ENCODE peak calls at places on chromosomes 1 and 21, in six cellular contexts. A is BJ, C is endothelial cell, V is tibial nerve, L is RWPE1, E is HFF-Myc. Z is an unnamed sample.

GRCh38 chr1:233935277-233935868 is 30.9 kb downstream of the SLC35F3 start:
- DNase-seq in C (no peak), A (no peak), E (no peak), V (no peak), L (no peak), Z (no peak)

GRCh38 chr1:248759644-248760043 is 4.1 kb upstream of the LYPD8 start:
- DNase-seq in E (no peak), V (no peak), L (no peak), A (no peak), C (no peak), Z (no peak)

GRCh38 chr1:86471296-86471695 is 2.6 kb downstream of the CLCA1 start:
- DNase-seq in L (no peak), E (no peak), C (no peak), V (no peak), A (no peak), Z (no peak)

GRCh38 chr1:63907051-63907450 is 133.2 kb downstream of the ROR1 start:
- DNase-seq in L (no peak), V (no peak), E (no peak), C (no peak), A (no peak), Z (no peak)

GRCh38 chr1:117573386-117574040 is 32.3 kb upstream of the TENT5C start:
- DNase-seq in V (no peak), A (no peak), E (no peak), C (no peak), L (no peak), Z (no peak)

GRCh38 chr1:57058652-57059501 is 93.1 kb upstream of the C8B start:
- DNase-seq in L (no peak), A (no peak), C (no peak), V (no peak), E (no peak), Z (no peak)

GRCh38 chr1:89279011-89279466 is 6.4 kb upstream of the GBP5 start:
- DNase-seq in E (no peak), L (no peak), C (no peak), V (no peak), A (no peak), Z (no peak)

GRCh38 chr21:46455575-46456385 is 2.9 kb upstream of the DIP2A start:
- DNase-seq in V (no peak), C (no peak), A (no peak), L (peak; percentile 33), E (no peak), Z (no peak)

GRCh38 chr1:28926629-28927441 is 12.5 kb downstream of the EPB41 start:
- DNase-seq in L (no peak), A (no peak), E (no peak), C (no peak), V (no peak), Z (no peak)

GRCh38 chr1:210448293-210448892 is 119.7 kb downstream of the HHAT start:
- DNase-seq in L (peak; percentile 47), A (no peak), C (peak; percentile 47), V (no peak), E (peak; percentile 37), Z (peak; percentile 15)

GRCh38 chr1:36687312-36687711 is 204.6 kb upstream of the CSF3R start:
- DNase-seq in L (no peak), E (no peak), V (no peak), A (no peak), C (no peak), Z (no peak)

GRCh38 chr1:55255901-55256300 is 40.7 kb upstream of the USP24 start:
- DNase-seq in V (no peak), E (no peak), L (no peak), A (no peak), C (no peak), Z (no peak)

GRCh38 chr1:226353698-226354525 is 44.9 kb upstream of the LIN9 start:
- DNase-seq in C (no peak), V (no peak), E (no peak), A (no peak), L (no peak), Z (no peak)

GRCh38 chr1:38833146-38833545 is 26.4 kb downstream of the RRAGC start:
- DNase-seq in C (no peak), L (no peak), A (no peak), V (no peak), E (no peak), Z (no peak)

GRCh38 chr1:44408181-44409018 is 3.3 kb downstream of the RNF220 start:
- DNase-seq in L (no peak), E (no peak), A (no peak), V (no peak), C (peak; percentile 51), Z (peak; percentile 39)

GRCh38 chr1:224213438-224214119 is 30.5 kb downstream of the DEGS1 start:
- DNase-seq in L (no peak), V (no peak), E (no peak), C (no peak), A (no peak), Z (no peak)

GRCh38 chr1:191671236-191671635 is 487.0 kb upstream of the RGS18 start:
- DNase-seq in E (no peak), A (no peak), V (no peak), L (no peak), C (no peak), Z (no peak)

GRCh38 chr1:44200336-44200735 is 12.9 kb upstream of the DMAP1 start:
- DNase-seq in L (no peak), E (no peak), A (no peak), V (no peak), C (no peak), Z (no peak)

GRCh38 chr1:205989786-205990185 is 13.4 kb downstream of the RAB7B start:
- DNase-seq in V (no peak), C (no peak), E (no peak), L (no peak), A (no peak), Z (no peak)

GRCh38 chr1:12314328-12314903 is 84.6 kb downstream of the VPS13D start:
- DNase-seq in E (no peak), A (no peak), L (peak; percentile 26), V (no peak), C (no peak), Z (no peak)
- TF ChIP-seq CTCF in E (no peak), A (peak; percentile 37), L (peak; percentile 5), V (peak; percentile 47), C (no peak), Z (peak; percentile 80)

GRCh38 chr1:160428053-160428452 is 27.7 kb downstream of the VANGL2 start:
- DNase-seq in C (no peak), L (no peak), E (no peak), A (no peak), V (no peak), Z (no peak)
- TF ChIP-seq CTCF in C (no peak), L (no peak), E (no peak), A (no peak), V (no peak), Z (no peak)

GRCh38 chr1:114959423-114959822 is 70.2 kb upstream of the TSHB start:
- DNase-seq in C (no peak), A (no peak), E (no peak), L (no peak), V (no peak), Z (no peak)

DNA sequence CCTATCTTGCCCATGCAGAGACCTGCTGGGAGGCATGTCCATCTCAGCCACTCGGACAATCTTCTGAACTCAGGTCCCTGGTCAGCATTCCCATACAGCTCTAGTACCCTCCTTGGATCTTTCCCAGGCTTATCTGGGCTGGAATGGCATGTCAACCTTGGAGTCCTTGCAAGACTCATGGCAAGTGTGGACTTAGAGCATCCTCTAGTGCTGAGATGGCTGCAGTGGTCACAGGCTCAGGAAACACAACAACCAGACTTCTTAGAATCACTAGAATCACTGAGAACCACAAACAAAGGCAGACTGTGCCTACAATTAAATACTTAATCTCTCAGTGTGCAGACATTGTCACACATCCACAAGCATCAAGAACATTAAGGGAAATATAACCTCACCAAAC is 73.1 kb upstream of the TSHB start:
- DNase-seq in E (no peak), V (no peak), C (peak; percentile 56), L (no peak), A (no peak), Z (no peak)
- TF ChIP-seq CTCF in E (peak; percentile 30), V (no peak), C (peak; percentile 11), L (no peak), A (peak; percentile 22), Z (peak; percentile 41)

GRCh38 chr1:20105856-20106255 is 13.5 kb downstream of the PLA2G2D start:
- DNase-seq in A (no peak), E (no peak), C (no peak), L (no peak), V (no peak), Z (no peak)

GRCh38 chr1:20100632-20101355 is 18.5 kb downstream of the PLA2G2D start:
- DNase-seq in E (no peak), L (peak; percentile 67), A (no peak), V (no peak), C (peak; percentile 54), Z (peak; percentile 45)

GRCh38 chr1:20099533-20099932 is 19.8 kb downstream of the PLA2G2D start:
- DNase-seq in V (no peak), L (no peak), C (no peak), E (no peak), A (no peak), Z (no peak)

GRCh38 chr1:20107351-20107750 is 12.0 kb downstream of the PLA2G2D start:
- DNase-seq in L (no peak), A (no peak), V (no peak), E (no peak), C (no peak), Z (no peak)

DNA sequence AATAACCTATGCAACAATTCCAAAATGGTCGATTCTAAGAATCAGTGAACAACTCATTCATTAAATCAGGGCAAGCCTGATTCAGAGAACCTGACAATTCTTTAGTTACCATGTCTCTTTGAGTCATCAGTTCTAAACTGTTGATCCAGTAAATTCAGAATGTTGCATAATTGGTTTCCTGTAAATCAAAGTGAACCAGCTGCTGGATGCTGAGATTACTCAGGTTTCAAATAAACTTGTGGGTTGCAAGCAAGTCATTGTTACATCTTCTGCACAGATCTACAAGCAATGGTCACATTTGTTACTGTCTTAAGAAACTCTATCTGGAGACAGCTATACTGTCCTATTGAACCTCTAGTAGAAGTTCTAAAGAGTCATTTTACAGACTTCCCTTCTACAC is 16.5 kb downstream of the PLA2G2D start:
- DNase-seq in C (no peak), E (no peak), L (peak; percentile 33), A (no peak), V (no peak), Z (no peak)
- TF ChIP-seq CTCF in C (no peak), E (no peak), L (no peak), A (no peak), V (no peak), Z (no peak)

DNA sequence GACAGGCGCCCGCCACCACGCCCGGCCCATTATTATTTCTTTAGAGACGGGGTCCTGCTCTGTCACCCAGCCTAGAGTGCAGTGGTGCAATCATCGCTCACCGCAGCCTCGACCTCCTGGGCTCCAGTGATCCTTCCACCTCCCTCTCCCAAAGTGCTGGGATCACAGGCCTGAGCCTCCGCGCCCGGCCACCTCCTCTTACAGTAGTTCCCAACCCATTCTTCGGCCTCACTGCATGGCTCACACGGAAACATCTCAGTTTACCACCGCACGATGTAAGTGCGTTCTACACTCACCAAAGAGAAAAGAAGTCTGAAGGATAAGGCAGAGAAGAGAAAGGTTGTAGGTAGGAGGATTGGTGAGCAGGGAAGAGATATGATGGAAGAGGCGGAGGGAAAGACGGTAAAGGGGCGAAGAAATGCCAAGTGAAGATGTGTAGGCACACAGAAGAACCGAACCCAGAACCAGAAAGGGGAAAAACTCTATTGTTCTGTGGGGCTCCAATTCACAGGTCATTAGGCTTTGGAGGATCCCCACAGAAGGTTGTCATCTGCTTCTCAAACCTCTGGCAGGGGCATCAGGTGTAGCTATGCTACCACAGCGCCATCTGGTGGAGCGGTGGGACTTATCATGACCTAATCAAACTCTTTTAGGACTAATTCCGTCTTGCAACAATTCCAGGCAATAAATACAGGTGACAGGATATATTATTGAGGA is 504.2 kb downstream of the SMYD3 start:
- DNase-seq in V (peak; percentile 82), A (peak; percentile 34), L (peak; percentile 60), E (peak; percentile 71), C (peak; percentile 91), Z (peak; percentile 91)
- TF ChIP-seq CTCF in V (peak; percentile 73), A (peak; percentile 87), L (peak; percentile 78), E (peak; percentile 82), C (peak; percentile 93), Z (peak; percentile 93)